ENCODE peak calls at places on chromosomes 2 and 18, in eight cellular contexts. One of them, this sample, is unnamed.

GRCh38 chr2:215104226-215104625 is 34.2 kb downstream of the ABCA12 start:
- DNase-seq in DMS 273 treated with DMSO at 0.1 percent for 48 hours: no peak
- DNase-seq in memory B cell: no peak
- DNase-seq in amniotic stem cell: no peak
- DNase-seq in ureter: no peak
- DNase-seq in H9: no peak
- DNase-seq in H54: no peak
- DNase-seq in ACHN: no peak
- DNase-seq in this sample: peak; percentile 21

GRCh38 chr18:64103979-64104378 is 44.9 kb downstream of the LINC00305 start:
- DNase-seq in ureter: no peak
- DNase-seq in memory B cell: no peak
- DNase-seq in H54: peak; percentile 0
- DNase-seq in ACHN: no peak
- DNase-seq in amniotic stem cell: no peak
- DNase-seq in H9: peak; percentile 34
- DNase-seq in DMS 273 treated with DMSO at 0.1 percent for 48 hours: no peak
- DNase-seq in this sample: no peak

GRCh38 chr2:225725726-225726125 is 326.2 kb downstream of the NYAP2 start:
- DNase-seq in H9: no peak
- DNase-seq in ureter: no peak
- DNase-seq in ACHN: no peak
- DNase-seq in memory B cell: no peak
- DNase-seq in DMS 273 treated with DMSO at 0.1 percent for 48 hours: no peak
- DNase-seq in H54: no peak
- DNase-seq in amniotic stem cell: no peak
- DNase-seq in this sample: no peak

GRCh38 chr18:79576686-79577351 is 102.8 kb upstream of the CTDP1 start:
- DNase-seq in amniotic stem cell: no peak
- DNase-seq in H54: no peak
- DNase-seq in ureter: peak; percentile 63
- DNase-seq in H9: peak; percentile 19
- DNase-seq in memory B cell: no peak
- DNase-seq in ACHN: no peak
- DNase-seq in DMS 273 treated with DMSO at 0.1 percent for 48 hours: peak; percentile 63
- DNase-seq in this sample: no peak

GRCh38 chr2:197236159-197236558 is 74.4 kb downstream of the ANKRD44 start:
- DNase-seq in memory B cell: no peak
- DNase-seq in DMS 273 treated with DMSO at 0.1 percent for 48 hours: no peak
- DNase-seq in H9: no peak
- DNase-seq in amniotic stem cell: no peak
- DNase-seq in ureter: no peak
- DNase-seq in H54: no peak
- DNase-seq in ACHN: no peak
- DNase-seq in this sample: no peak

GRCh38 chr2:160225722-160226121 is 25.6 kb upstream of the ITGB6 start:
- DNase-seq in DMS 273 treated with DMSO at 0.1 percent for 48 hours: no peak
- DNase-seq in H9: no peak
- DNase-seq in H54: no peak
- DNase-seq in ACHN: no peak
- DNase-seq in amniotic stem cell: no peak
- DNase-seq in ureter: no peak
- DNase-seq in memory B cell: no peak
- DNase-seq in this sample: no peak

GRCh38 chr2:161090401-161090800 is 69.8 kb upstream of the TANK start:
- DNase-seq in amniotic stem cell: no peak
- DNase-seq in ACHN: no peak
- DNase-seq in ureter: peak; percentile 49
- DNase-seq in H54: no peak
- DNase-seq in DMS 273 treated with DMSO at 0.1 percent for 48 hours: no peak
- DNase-seq in H9: no peak
- DNase-seq in memory B cell: peak; percentile 6
- DNase-seq in this sample: no peak

GRCh38 chr2:147365577-147365976 is 479.3 kb upstream of the ACVR2A start:
- DNase-seq in amniotic stem cell: no peak
- DNase-seq in H54: no peak
- DNase-seq in H9: no peak
- DNase-seq in ureter: no peak
- DNase-seq in DMS 273 treated with DMSO at 0.1 percent for 48 hours: no peak
- DNase-seq in ACHN: no peak
- DNase-seq in memory B cell: no peak
- DNase-seq in this sample: no peak

GRCh38 chr2:54386993-54387590 is 69.0 kb upstream of the SPTBN1 start:
- DNase-seq in DMS 273 treated with DMSO at 0.1 percent for 48 hours: no peak
- DNase-seq in memory B cell: no peak
- DNase-seq in amniotic stem cell: no peak
- DNase-seq in H54: no peak
- DNase-seq in ACHN: no peak
- DNase-seq in ureter: no peak
- DNase-seq in H9: no peak
- DNase-seq in this sample: no peak

GRCh38 chr2:215745316-215745715 is 268.0 kb downstream of the MREG start:
- DNase-seq in H9: no peak
- DNase-seq in ACHN: no peak
- DNase-seq in DMS 273 treated with DMSO at 0.1 percent for 48 hours: no peak
- DNase-seq in memory B cell: no peak
- DNase-seq in ureter: no peak
- DNase-seq in amniotic stem cell: no peak
- DNase-seq in H54: no peak
- DNase-seq in this sample: no peak

GRCh38 chr2:241924909-241925250 is 55.4 kb downstream of the RTP5 start:
- DNase-seq in amniotic stem cell: no peak
- DNase-seq in ureter: no peak
- DNase-seq in DMS 273 treated with DMSO at 0.1 percent for 48 hours: no peak
- DNase-seq in memory B cell: no peak
- DNase-seq in ACHN: no peak
- DNase-seq in H9: no peak
- DNase-seq in H54: no peak
- DNase-seq in this sample: no peak

GRCh38 chr18:44828080-44828479 is 147.4 kb downstream of the SETBP1 start:
- DNase-seq in memory B cell: no peak
- DNase-seq in DMS 273 treated with DMSO at 0.1 percent for 48 hours: no peak
- DNase-seq in ureter: no peak
- DNase-seq in H9: no peak
- DNase-seq in amniotic stem cell: no peak
- DNase-seq in ACHN: no peak
- DNase-seq in H54: no peak
- DNase-seq in this sample: no peak

GRCh38 chr2:3493610-3493997 is 25.7 kb downstream of the ADI1 start:
- DNase-seq in ureter: peak; percentile 69
- DNase-seq in H9: peak; percentile 72
- DNase-seq in amniotic stem cell: no peak
- DNase-seq in H54: no peak
- DNase-seq in DMS 273 treated with DMSO at 0.1 percent for 48 hours: no peak
- DNase-seq in ACHN: peak; percentile 80
- DNase-seq in memory B cell: no peak
- DNase-seq in this sample: no peak

GRCh38 chr18:7617738-7618422 is 50.8 kb downstream of the PTPRM start:
- DNase-seq in amniotic stem cell: peak; percentile 70
- DNase-seq in H9: no peak
- DNase-seq in memory B cell: no peak
- DNase-seq in DMS 273 treated with DMSO at 0.1 percent for 48 hours: no peak
- DNase-seq in ureter: no peak
- DNase-seq in ACHN: peak; percentile 49
- DNase-seq in H54: no peak
- DNase-seq in this sample: no peak

GRCh38 chr2:191811807-191812602 is 34.9 kb downstream of the CAVIN2 start:
- DNase-seq in H9: peak; percentile 37
- DNase-seq in H54: peak; percentile 15
- DNase-seq in memory B cell: no peak
- DNase-seq in amniotic stem cell: peak; percentile 16
- DNase-seq in ureter: peak; percentile 65
- DNase-seq in ACHN: peak; percentile 71
- DNase-seq in DMS 273 treated with DMSO at 0.1 percent for 48 hours: no peak
- DNase-seq in this sample: peak; percentile 68

GRCh38 chr2:212021947-212022346 is 516.7 kb downstream of the ERBB4 start:
- DNase-seq in ureter: no peak
- DNase-seq in H54: no peak
- DNase-seq in DMS 273 treated with DMSO at 0.1 percent for 48 hours: no peak
- DNase-seq in memory B cell: no peak
- DNase-seq in H9: no peak
- DNase-seq in amniotic stem cell: peak; percentile 34
- DNase-seq in ACHN: no peak
- DNase-seq in this sample: no peak

GRCh38 chr2:175769200-175769599 is 232.9 kb downstream of the LNPK start:
- DNase-seq in ACHN: no peak
- DNase-seq in DMS 273 treated with DMSO at 0.1 percent for 48 hours: no peak
- DNase-seq in amniotic stem cell: no peak
- DNase-seq in H9: no peak
- DNase-seq in H54: no peak
- DNase-seq in memory B cell: no peak
- DNase-seq in ureter: no peak
- DNase-seq in this sample: no peak

GRCh38 chr2:129654331-129654730 is 325.1 kb upstream of the RAB6C start:
- DNase-seq in amniotic stem cell: no peak
- DNase-seq in ureter: no peak
- DNase-seq in memory B cell: no peak
- DNase-seq in H54: no peak
- DNase-seq in ACHN: no peak
- DNase-seq in DMS 273 treated with DMSO at 0.1 percent for 48 hours: no peak
- DNase-seq in H9: no peak
- DNase-seq in this sample: no peak

GRCh38 chr2:199977984-199978415 is 22.6 kb downstream of the MAIP1 start:
- DNase-seq in ACHN: peak; percentile 80
- DNase-seq in DMS 273 treated with DMSO at 0.1 percent for 48 hours: no peak
- DNase-seq in ureter: peak; percentile 79
- DNase-seq in memory B cell: no peak
- DNase-seq in amniotic stem cell: peak; percentile 23
- DNase-seq in H54: no peak
- DNase-seq in H9: no peak
- DNase-seq in this sample: peak; percentile 78

GRCh38 chr2:73004466-73004865 is 67.0 kb downstream of the SFXN5 start:
- DNase-seq in memory B cell: no peak
- DNase-seq in amniotic stem cell: no peak
- DNase-seq in DMS 273 treated with DMSO at 0.1 percent for 48 hours: no peak
- DNase-seq in H9: peak; percentile 25
- DNase-seq in ureter: no peak
- DNase-seq in ACHN: no peak
- DNase-seq in H54: no peak
- DNase-seq in this sample: no peak

GRCh38 chr2:223613017-223613950 is 11.1 kb upstream of the SCG2 start:
- DNase-seq in H54: peak; percentile 90
- DNase-seq in DMS 273 treated with DMSO at 0.1 percent for 48 hours: peak; percentile 50
- DNase-seq in amniotic stem cell: peak; percentile 94
- DNase-seq in ureter: peak; percentile 81
- DNase-seq in ACHN: peak; percentile 90
- DNase-seq in H9: peak; percentile 82
- DNase-seq in memory B cell: no peak
- DNase-seq in this sample: peak; percentile 77

GRCh38 chr18:61173579-61173978 is 159.7 kb upstream of the CDH20 start:
- DNase-seq in memory B cell: no peak
- DNase-seq in H9: no peak
- DNase-seq in DMS 273 treated with DMSO at 0.1 percent for 48 hours: no peak
- DNase-seq in amniotic stem cell: no peak
- DNase-seq in ureter: no peak
- DNase-seq in H54: no peak
- DNase-seq in ACHN: no peak
- DNase-seq in this sample: no peak

GRCh38 chr2:220619525-220620267 is 952.4 kb downstream of the EPHA4 start:
- DNase-seq in memory B cell: no peak
- DNase-seq in DMS 273 treated with DMSO at 0.1 percent for 48 hours: no peak
- DNase-seq in ureter: no peak
- DNase-seq in amniotic stem cell: no peak
- DNase-seq in H9: no peak
- DNase-seq in ACHN: no peak
- DNase-seq in H54: peak; percentile 2
- DNase-seq in this sample: peak; percentile 30

GRCh38 chr18:10230072-10230471 is 224.4 kb upstream of the APCDD1 start:
- DNase-seq in DMS 273 treated with DMSO at 0.1 percent for 48 hours: no peak
- DNase-seq in H9: peak; percentile 63
- DNase-seq in amniotic stem cell: no peak
- DNase-seq in memory B cell: no peak
- DNase-seq in H54: peak; percentile 55
- DNase-seq in ACHN: peak; percentile 70
- DNase-seq in ureter: no peak
- DNase-seq in this sample: no peak

GRCh38 chr2:25207078-25207545 is 38.7 kb upstream of the POMC start:
- DNase-seq in H9: peak; percentile 60
- DNase-seq in ACHN: no peak
- DNase-seq in ureter: no peak
- DNase-seq in amniotic stem cell: no peak
- DNase-seq in DMS 273 treated with DMSO at 0.1 percent for 48 hours: no peak
- DNase-seq in H54: no peak
- DNase-seq in memory B cell: peak; percentile 32
- DNase-seq in this sample: no peak

GRCh38 chr2:1080984-1081383 is 130.3 kb downstream of the SNTG2 start:
- DNase-seq in ACHN: no peak
- DNase-seq in memory B cell: no peak
- DNase-seq in amniotic stem cell: no peak
- DNase-seq in DMS 273 treated with DMSO at 0.1 percent for 48 hours: no peak
- DNase-seq in H9: no peak
- DNase-seq in H54: no peak
- DNase-seq in ureter: no peak
- DNase-seq in this sample: no peak

GRCh38 chr2:157173740-157174184 is 83.7 kb upstream of the GALNT5 start:
- DNase-seq in memory B cell: no peak
- DNase-seq in H54: peak; percentile 38
- DNase-seq in DMS 273 treated with DMSO at 0.1 percent for 48 hours: peak; percentile 95
- DNase-seq in ureter: no peak
- DNase-seq in amniotic stem cell: peak; percentile 95
- DNase-seq in H9: no peak
- DNase-seq in ACHN: peak; percentile 94
- DNase-seq in this sample: peak; percentile 26

GRCh38 chr18:80194874-80195570 is 52.3 kb downstream of the PARD6G start:
- DNase-seq in H9: no peak
- DNase-seq in memory B cell: no peak
- DNase-seq in H54: no peak
- DNase-seq in amniotic stem cell: no peak
- DNase-seq in ureter: peak; percentile 27
- DNase-seq in ACHN: no peak
- DNase-seq in DMS 273 treated with DMSO at 0.1 percent for 48 hours: no peak
- DNase-seq in this sample: no peak

This sample was measured in LoVo.